ENCODE peak calls at places on chromosomes 12 and 14, in six cellular contexts. O, Y, T, V, F and K are unnamed samples.

GRCh38 chr12:89693639-89694202 is 14.9 kb downstream of the ATP2B1 start:
- DNase-seq in O (no peak), Y (no peak), T (no peak), V (no peak), F (peak; percentile 47), K (no peak)

GRCh38 chr14:100737526-100737925 is 10.8 kb downstream of the DLK1 start:
- DNase-seq in O (no peak), Y (no peak), T (no peak), V (peak; percentile 65), F (no peak), K (no peak)

GRCh38 chr14:92408186-92408585 is 85.2 kb downstream of the SLC24A4 start:
- DNase-seq in O (peak; percentile 71), Y (peak; percentile 51), T (no peak), V (no peak), F (peak; percentile 85), K (no peak)

GRCh38 chr12:1826401-1826800 is 6.0 kb downstream of the LRTM2 start:
- DNase-seq in O (no peak), Y (no peak), T (no peak), V (no peak), F (no peak), K (no peak)

GRCh38 chr14:56482306-56482705 is 97.3 kb upstream of the TMEM260 start:
- DNase-seq in O (peak; percentile 17), Y (peak; percentile 8), T (no peak), V (no peak), F (no peak), K (no peak)

GRCh38 chr14:32307881-32308582 is 21.1 kb upstream of the AKAP6 start:
- DNase-seq in O (no peak), Y (no peak), T (no peak), V (no peak), F (no peak), K (no peak)

GRCh38 chr12:70756118-70756517 is 118.9 kb upstream of the PTPRB start:
- DNase-seq in O (peak; percentile 74), Y (peak; percentile 66), T (peak; percentile 14), V (no peak), F (peak; percentile 14), K (no peak)

GRCh38 chr14:100081997-100082625 is 16.9 kb downstream of the EVL start:
- DNase-seq in O (no peak), Y (no peak), T (no peak), V (no peak), F (no peak), K (no peak)

GRCh38 chr14:71242237-71242748 is 335.0 kb downstream of the PCNX1 start:
- DNase-seq in O (peak; percentile 84), Y (peak; percentile 91), T (peak; percentile 77), V (no peak), F (peak; percentile 94), K (no peak)

GRCh38 chr14:91417983-91418386 is 365 bp upstream of the CCDC88C start:
- DNase-seq in O (no peak), Y (no peak), T (no peak), V (no peak), F (no peak), K (peak; percentile 85)

GRCh38 chr14:100532916-100533630 is 54.1 kb downstream of the BEGAIN start:
- DNase-seq in O (peak; percentile 29), Y (peak; percentile 58), T (no peak), V (no peak), F (peak; percentile 56), K (no peak)

GRCh38 chr12:89351489-89352241 is 636 bp downstream of the DUSP6 start:
- DNase-seq in O (no peak), Y (peak; percentile 45), T (no peak), V (peak; percentile 82), F (peak; percentile 52), K (peak; percentile 48)

GRCh38 chr12:132253698-132254480 is 75.5 kb downstream of the GALNT9 start:
- DNase-seq in O (no peak), Y (no peak), T (no peak), V (no peak), F (no peak), K (no peak)

GRCh38 chr14:22296722-22297121 is 292.3 kb downstream of the DAD1 start:
- DNase-seq in O (peak; percentile 52), Y (peak; percentile 57), T (peak; percentile 47), V (no peak), F (peak; percentile 54), K (no peak)

GRCh38 chr12:80325167-80325959 is 118.7 kb upstream of the PTPRQ start:
- DNase-seq in O (no peak), Y (no peak), T (no peak), V (no peak), F (peak; percentile 8), K (no peak)

GRCh38 chr14:61476737-61477410 is 155.5 kb downstream of the PRKCH start:
- DNase-seq in O (peak; percentile 95), Y (peak; percentile 98), T (peak; percentile 62), V (no peak), F (peak; percentile 93), K (peak; percentile 88)

GRCh38 chr14:51394804-51395203 is 154.8 kb downstream of the TMX1 start:
- DNase-seq in O (no peak), Y (no peak), T (no peak), V (no peak), F (peak; percentile 21), K (no peak)

GRCh38 chr14:106518054-106518943 is 991.9 kb downstream of the TMEM121 start:
- DNase-seq in O (no peak), Y (no peak), T (no peak), V (no peak), F (no peak), K (peak; percentile 77)

GRCh38 chr14:95993768-95994592 is 45.2 kb upstream of the C14orf132 start:
- DNase-seq in O (peak; percentile 67), Y (peak; percentile 71), T (no peak), V (no peak), F (peak; percentile 44), K (no peak)

GRCh38 chr12:72540811-72541210 is 268.6 kb downstream of the TRHDE start:
- DNase-seq in O (no peak), Y (no peak), T (peak; percentile 22), V (no peak), F (peak; percentile 12), K (no peak)

GRCh38 chr12:57605308-57606015 is 838 bp downstream of the DTX3 start:
- DNase-seq in O (peak; percentile 11), Y (peak; percentile 9), T (no peak), V (no peak), F (peak; percentile 29), K (no peak)
- H3K4me3 ChIP-seq in O (peak overlapping the region; percentile 72), Y (peak overlapping the region; percentile 72), T (peak overlapping the region; percentile 64), V (peak overlapping the region; percentile 64), F (peak overlapping the region; percentile 75), K (peak overlapping the region; percentile 60)

DNA sequence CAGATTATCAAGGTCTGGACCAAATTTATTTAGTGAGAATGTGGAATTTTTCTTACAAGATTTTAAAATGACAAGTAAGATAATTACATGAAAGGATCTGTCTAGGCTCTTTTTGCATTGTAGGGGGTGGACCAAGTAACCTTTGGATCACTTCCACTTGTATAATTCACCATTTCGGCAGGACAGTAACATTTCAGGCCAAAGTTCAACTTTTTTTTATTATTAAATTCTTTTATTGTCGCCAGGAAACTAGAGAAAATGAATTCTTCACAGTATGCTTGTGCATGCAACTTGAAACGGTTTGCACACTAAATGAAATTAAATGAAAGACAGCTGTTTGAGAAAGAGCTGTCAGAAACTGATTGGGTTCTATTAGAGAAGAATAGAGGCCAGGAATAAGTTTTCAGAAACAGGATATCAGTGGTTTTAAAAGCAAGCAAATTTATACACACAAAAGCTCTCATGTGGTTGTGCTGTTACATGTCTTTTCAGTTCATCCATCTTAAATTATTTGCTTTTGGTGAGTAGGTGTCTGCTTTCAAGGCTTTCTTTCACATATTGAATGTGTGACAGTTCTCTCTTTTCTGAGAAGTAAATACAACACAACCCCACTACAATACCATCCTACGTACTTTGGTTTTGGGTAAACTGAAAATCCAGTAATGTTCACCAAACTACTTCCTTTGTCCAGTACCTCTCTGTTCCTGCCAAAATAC is 291.6 kb downstream of the RAD51B start:
- DNase-seq in O (no peak), Y (no peak), T (no peak), V (no peak), F (no peak), K (no peak)
- H3K4me3 ChIP-seq in O (no peak overlapping the region), Y (no peak overlapping the region), T (no peak overlapping the region), V (no peak overlapping the region), F (no peak overlapping the region), K (no peak overlapping the region)

DNA sequence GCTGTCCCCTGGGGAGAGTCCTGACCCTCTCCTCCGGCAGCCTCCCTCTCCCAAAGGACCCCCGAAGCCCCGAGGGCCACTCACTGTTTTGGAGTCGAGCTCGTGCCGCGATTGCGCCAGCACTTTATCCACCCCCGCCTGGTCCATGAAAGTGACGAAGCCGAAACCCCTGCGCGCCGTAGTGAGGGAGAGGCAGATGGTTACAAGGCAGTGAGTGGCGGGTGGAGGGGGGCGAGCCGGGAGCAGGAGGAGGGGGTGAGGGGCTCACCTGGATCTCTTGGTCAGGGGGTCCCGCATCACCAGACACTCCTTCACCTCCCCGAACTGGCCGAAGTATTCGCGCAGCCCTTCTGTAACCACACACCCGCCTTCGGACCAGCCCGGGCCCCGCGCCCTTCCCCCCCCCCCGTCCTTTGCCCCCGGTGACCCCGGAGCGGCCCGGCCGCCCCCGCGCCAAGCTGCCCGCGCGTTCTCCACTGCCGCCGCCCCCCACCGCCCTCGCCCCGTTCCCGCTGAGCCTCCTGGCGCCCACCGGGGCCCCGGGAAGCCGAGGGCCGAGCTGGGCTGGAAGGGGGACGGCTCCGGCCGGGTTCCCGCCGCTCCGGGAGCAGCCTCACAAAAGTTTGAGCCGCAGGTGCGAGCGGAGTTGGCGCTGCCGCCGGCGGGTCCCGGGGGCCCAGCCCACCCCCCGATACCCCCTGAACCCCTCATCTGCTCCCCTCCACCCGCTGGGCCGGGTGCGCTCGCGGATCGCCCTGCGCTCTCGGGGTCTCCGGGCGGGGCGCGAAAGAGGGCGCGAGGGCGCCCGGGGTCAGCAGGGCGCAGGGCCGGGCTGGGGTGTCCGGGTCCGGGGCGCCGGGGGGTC is 808 bp downstream of the MSI1 start:
- DNase-seq in O (peak; percentile 34), Y (no peak), T (no peak), V (no peak), F (no peak), K (no peak)
- H3K4me3 ChIP-seq in O (no peak overlapping the region), Y (no peak overlapping the region), T (no peak overlapping the region), V (peak overlapping the region; percentile 60), F (no peak overlapping the region), K (no peak overlapping the region)

GRCh38 chr12:112937741-112938719 is at the start of gene OAS3:
- DNase-seq in O (peak; percentile 76), Y (peak; percentile 85), T (peak; percentile 28), V (peak; percentile 93), F (peak; percentile 65), K (peak; percentile 68)
- H3K4me3 ChIP-seq in O (peak within 1 kb of the TSS; percentile 71), Y (peak within 1 kb of the TSS; percentile 80), T (peak within 1 kb of the TSS; percentile 61), V (peak within 1 kb of the TSS; percentile 61), F (peak within 1 kb of the TSS; percentile 74), K (peak within 1 kb of the TSS; percentile 72)

GRCh38 chr12:6701078-6701768 is 608 bp upstream of the PIANP start:
- DNase-seq in O (no peak), Y (no peak), T (no peak), V (no peak), F (no peak), K (no peak)
- H3K4me3 ChIP-seq in O (peak overlapping the region; percentile 34), Y (peak overlapping the region; percentile 67), T (peak overlapping the region; percentile 64), V (peak overlapping the region; percentile 45), F (peak overlapping the region; percentile 59), K (peak overlapping the region; percentile 22)